ENCODE peak calls at places on chromosomes 3 and 15, in seven cellular contexts. G, H, L, B, V, U and T are unnamed samples.

GRCh38 chr3:100634493-100635272 is 25.3 kb downstream of the ADGRG7 start:
- DNase-seq in B (no peak), G (peak), U (no peak), V (no peak), H (no peak), L (peak), T (no peak)

GRCh38 chr3:162742159-162742717 is 1245.6 kb downstream of the OTOL1 start:
- DNase-seq in G (no peak), B (no peak), V (no peak), H (no peak), U (no peak), L (no peak), T (no peak)

GRCh38 chr3:141710888-141711616 is 27.0 kb upstream of the RNF7 start:
- DNase-seq in L (no peak), V (no peak), H (no peak), U (no peak), B (peak), G (peak), T (no peak)

GRCh38 chr3:31550452-31551251 is 17.9 kb downstream of the STT3B start:
- DNase-seq in G (peak), V (no peak), H (no peak), B (peak), L (peak), U (no peak), T (no peak)

GRCh38 chr3:157102098-157102497 is 57.8 kb downstream of the CCNL1 start:
- DNase-seq in L (no peak), G (no peak), V (no peak), U (no peak), H (no peak), B (no peak), T (no peak)

GRCh38 chr3:157533298-157533870 is 30.2 kb upstream of the VEPH1 start:
- DNase-seq in U (no peak), B (no peak), H (no peak), L (no peak), V (no peak), G (peak), T (no peak)

GRCh38 chr15:39586387-39587171 is 5.7 kb downstream of the THBS1 start:
- DNase-seq in H (no peak), L (no peak), V (no peak), U (no peak), G (peak), B (no peak), T (no peak)

GRCh38 chr15:65789105-65789504 is 3.0 kb downstream of the DENND4A start:
- DNase-seq in H (no peak), G (no peak), V (no peak), L (no peak), B (no peak), U (no peak), T (no peak)

GRCh38 chr3:122864498-122864897 is 69.6 kb downstream of the SLC49A4 start:
- DNase-seq in B (no peak), L (no peak), H (no peak), U (no peak), V (no peak), G (no peak), T (no peak)

GRCh38 chr15:63948971-63949370 is 97.3 kb downstream of the DAPK2 start:
- DNase-seq in B (no peak), V (no peak), L (no peak), H (no peak), G (no peak), U (no peak), T (no peak)

GRCh38 chr3:138197058-138197457 is 10.0 kb downstream of the ARMC8 start:
- DNase-seq in U (no peak), V (no peak), B (peak), G (peak), H (no peak), L (peak), T (no peak)

GRCh38 chr15:65824031-65824743 is 32.1 kb upstream of the DENND4A start:
- DNase-seq in L (peak), U (no peak), B (peak), V (peak), H (no peak), G (peak), T (no peak)

GRCh38 chr15:74408815-74409214 is 24.9 kb downstream of the SEMA7A start:
- DNase-seq in G (no peak), B (no peak), H (no peak), L (no peak), U (no peak), V (no peak), T (no peak)

GRCh38 chr3:24363242-24363641 is 131.4 kb downstream of the THRB start:
- DNase-seq in G (no peak), L (no peak), U (no peak), V (no peak), H (no peak), B (no peak), T (no peak)

GRCh38 chr3:136893848-136894443 is 31.9 kb downstream of the NCK1 start:
- DNase-seq in B (no peak), U (no peak), G (peak), V (no peak), L (no peak), H (no peak), T (no peak)

GRCh38 chr3:33803894-33804526 is 5.6 kb downstream of the PDCD6IP start:
- DNase-seq in B (no peak), H (no peak), L (peak), V (no peak), U (no peak), G (no peak), T (no peak)

GRCh38 chr3:5523125-5523524 is 335.6 kb downstream of the EDEM1 start:
- DNase-seq in U (no peak), H (no peak), V (no peak), L (no peak), G (no peak), B (no peak), T (no peak)

GRCh38 chr3:136731274-136731884 is 20.8 kb downstream of the STAG1 start:
- DNase-seq in U (no peak), H (no peak), G (no peak), V (no peak), B (no peak), L (no peak), T (no peak)

GRCh38 chr15:40234783-40235182 is 4.1 kb upstream of the PAK6 start:
- DNase-seq in V (no peak), H (no peak), B (no peak), U (no peak), G (no peak), L (no peak), T (no peak)

GRCh38 chr15:68820205-68820588 is 498 bp downstream of the ANP32A start:
- DNase-seq in L (peak), V (peak), U (no peak), H (peak), G (no peak), B (peak), T (no peak)
- TF ChIP-seq POLR2A in L (no peak), V (no peak), U (no peak), H (no peak), G (no peak), B (no peak), T (no peak)

GRCh38 chr3:185489462-185489861 is 9.4 kb downstream of the TMEM41A start:
- DNase-seq in L (no peak), H (no peak), G (no peak), V (no peak), U (no peak), B (no peak), T (no peak)
- TF ChIP-seq POLR2A in L (no peak), H (no peak), G (no peak), V (no peak), U (peak), B (no peak), T (no peak)

DNA sequence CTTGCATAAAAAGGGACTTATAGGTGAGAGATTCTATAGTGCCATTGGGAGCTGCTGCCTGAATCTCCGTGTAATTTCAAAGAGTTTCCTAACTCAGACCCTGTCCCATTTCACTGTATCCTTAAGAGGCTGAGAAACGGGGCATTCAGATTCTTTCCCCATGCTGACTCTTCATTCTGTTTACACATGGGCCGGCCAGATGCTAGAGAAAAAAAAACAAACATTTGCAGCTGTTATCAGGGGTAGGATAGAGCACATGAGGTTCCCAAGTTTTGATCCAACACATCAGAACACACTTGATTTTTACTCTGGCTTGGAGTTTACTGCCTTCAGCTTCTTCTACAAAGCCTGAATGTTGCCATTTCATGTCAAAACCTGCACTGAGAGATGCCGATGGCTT is 215.9 kb upstream of the TPRG1 start:
- DNase-seq in V (no peak), B (no peak), G (peak), H (no peak), U (no peak), L (no peak), T (no peak)
- TF ChIP-seq POLR2A in V (no peak), B (no peak), G (no peak), H (no peak), U (no peak), L (no peak), T (no peak)

DNA sequence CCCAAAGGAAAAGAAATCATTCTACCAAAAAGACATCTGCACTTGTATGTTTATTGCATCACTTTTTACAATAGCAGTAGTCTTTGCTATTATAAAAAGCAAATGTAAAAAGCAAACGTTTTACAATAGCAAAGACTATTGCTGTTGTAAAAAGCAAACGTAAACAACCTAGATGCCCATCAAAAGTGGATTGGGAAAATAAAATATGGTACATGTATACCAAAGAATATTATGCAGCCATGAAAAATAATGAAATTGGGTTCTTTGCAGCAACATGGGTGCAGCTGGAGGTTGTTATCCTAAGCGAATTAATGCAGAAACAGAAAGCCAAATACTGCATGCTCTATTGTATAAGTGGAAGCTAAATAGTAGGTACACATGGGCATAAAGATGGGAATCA is 97.3 kb upstream of the ZBTB20 start:
- DNase-seq in H (no peak), V (no peak), L (no peak), G (no peak), U (no peak), B (no peak), T (no peak)
- TF ChIP-seq POLR2A in H (no peak), V (no peak), L (no peak), G (no peak), U (no peak), B (no peak), T (no peak)